ENCODE peak calls at places on chromosome 14, in nine cellular contexts. One of them, this sample, is unnamed.

GRCh38 chr14:54105898-54106297 is 149.3 kb upstream of the BMP4 start:
- DNase-seq in lower lobe of right lung: no peak
- DNase-seq in hepatocyte: peak; percentile 28
- DNase-seq in Panc1: no peak
- DNase-seq in right lobe of liver: no peak
- DNase-seq in lung: peak; percentile 36
- DNase-seq in HCT116: peak; percentile 71
- DNase-seq in tibial nerve: no peak
- DNase-seq in A549: no peak
- DNase-seq in this sample: no peak

GRCh38 chr14:78401866-78402265 is 231.7 kb downstream of the NRXN3 start:
- DNase-seq in lower lobe of right lung: no peak
- DNase-seq in hepatocyte: no peak
- DNase-seq in Panc1: no peak
- DNase-seq in right lobe of liver: no peak
- DNase-seq in lung: no peak
- DNase-seq in HCT116: no peak
- DNase-seq in tibial nerve: no peak
- DNase-seq in A549: no peak
- DNase-seq in this sample: no peak

GRCh38 chr14:58331111-58331510 is 32.8 kb downstream of the ARID4A start:
- DNase-seq in lower lobe of right lung: peak; percentile 70
- DNase-seq in hepatocyte: peak; percentile 96
- DNase-seq in Panc1: no peak
- DNase-seq in right lobe of liver: peak; percentile 79
- DNase-seq in lung: peak; percentile 91
- DNase-seq in HCT116: peak; percentile 21
- DNase-seq in tibial nerve: peak; percentile 76
- DNase-seq in A549: peak; percentile 11
- DNase-seq in this sample: peak; percentile 38

GRCh38 chr14:105474478-105475268 is at the start of gene CRIP2:
- DNase-seq in lower lobe of right lung: no peak
- DNase-seq in hepatocyte: peak; percentile 83
- DNase-seq in Panc1: no peak
- DNase-seq in right lobe of liver: no peak
- DNase-seq in lung: no peak
- DNase-seq in HCT116: no peak
- DNase-seq in tibial nerve: no peak
- DNase-seq in A549: peak; percentile 84
- DNase-seq in this sample: no peak

GRCh38 chr14:102317564-102318248 is 1.8 kb upstream of the ZNF839 start:
- DNase-seq in lower lobe of right lung: no peak
- DNase-seq in hepatocyte: peak; percentile 45
- DNase-seq in Panc1: no peak
- DNase-seq in right lobe of liver: no peak
- DNase-seq in lung: no peak
- DNase-seq in HCT116: no peak
- DNase-seq in tibial nerve: no peak
- DNase-seq in A549: no peak
- DNase-seq in this sample: no peak

GRCh38 chr14:104138098-104138890 is at the start of gene KIF26A:
- DNase-seq in lower lobe of right lung: peak; percentile 44
- DNase-seq in hepatocyte: peak; percentile 72
- DNase-seq in Panc1: no peak
- DNase-seq in right lobe of liver: peak; percentile 56
- DNase-seq in lung: no peak
- DNase-seq in HCT116: peak; percentile 51
- DNase-seq in tibial nerve: no peak
- DNase-seq in A549: peak; percentile 80
- DNase-seq in this sample: no peak

GRCh38 chr14:74255281-74255680 is 16.0 kb downstream of the VSX2 start:
- DNase-seq in lower lobe of right lung: no peak
- DNase-seq in hepatocyte: no peak
- DNase-seq in Panc1: no peak
- DNase-seq in right lobe of liver: no peak
- DNase-seq in lung: no peak
- DNase-seq in HCT116: no peak
- DNase-seq in tibial nerve: no peak
- DNase-seq in A549: no peak
- DNase-seq in this sample: no peak

GRCh38 chr14:38502241-38502640 is 246.3 kb upstream of the CLEC14A start:
- DNase-seq in lower lobe of right lung: no peak
- DNase-seq in hepatocyte: no peak
- DNase-seq in Panc1: no peak
- DNase-seq in right lobe of liver: no peak
- DNase-seq in lung: no peak
- DNase-seq in HCT116: no peak
- DNase-seq in tibial nerve: no peak
- DNase-seq in A549: no peak
- DNase-seq in this sample: no peak

GRCh38 chr14:28297559-28297958 is 469.0 kb upstream of the FOXG1 start:
- DNase-seq in lower lobe of right lung: no peak
- DNase-seq in hepatocyte: no peak
- DNase-seq in Panc1: no peak
- DNase-seq in right lobe of liver: no peak
- DNase-seq in lung: no peak
- DNase-seq in HCT116: no peak
- DNase-seq in tibial nerve: no peak
- DNase-seq in A549: no peak
- DNase-seq in this sample: no peak

GRCh38 chr14:64198021-64198420 is 96.2 kb downstream of the ESR2 start:
- DNase-seq in lower lobe of right lung: no peak
- DNase-seq in hepatocyte: no peak
- DNase-seq in Panc1: no peak
- DNase-seq in right lobe of liver: no peak
- DNase-seq in lung: no peak
- DNase-seq in HCT116: no peak
- DNase-seq in tibial nerve: no peak
- DNase-seq in A549: no peak
- DNase-seq in this sample: peak; percentile 44

GRCh38 chr14:78968249-78968648 is 798.1 kb downstream of the NRXN3 start:
- DNase-seq in lower lobe of right lung: no peak
- DNase-seq in hepatocyte: no peak
- DNase-seq in Panc1: no peak
- DNase-seq in right lobe of liver: no peak
- DNase-seq in lung: no peak
- DNase-seq in HCT116: no peak
- DNase-seq in tibial nerve: no peak
- DNase-seq in A549: no peak
- DNase-seq in this sample: no peak

GRCh38 chr14:70782361-70782760 is 27.0 kb downstream of the MAP3K9 start:
- DNase-seq in lower lobe of right lung: no peak
- DNase-seq in hepatocyte: no peak
- DNase-seq in Panc1: no peak
- DNase-seq in right lobe of liver: no peak
- DNase-seq in lung: peak; percentile 36
- DNase-seq in HCT116: no peak
- DNase-seq in tibial nerve: no peak
- DNase-seq in A549: no peak
- DNase-seq in this sample: no peak

GRCh38 chr14:34711169-34711568 is 3.2 kb downstream of the CFL2 start:
- DNase-seq in lower lobe of right lung: no peak
- DNase-seq in hepatocyte: peak; percentile 25
- DNase-seq in Panc1: no peak
- DNase-seq in right lobe of liver: no peak
- DNase-seq in lung: no peak
- DNase-seq in HCT116: no peak
- DNase-seq in tibial nerve: no peak
- DNase-seq in A549: no peak
- DNase-seq in this sample: no peak

GRCh38 chr14:87066221-87066817 is 926.7 kb downstream of the GALC start:
- DNase-seq in lower lobe of right lung: no peak
- DNase-seq in hepatocyte: no peak
- DNase-seq in Panc1: no peak
- DNase-seq in right lobe of liver: no peak
- DNase-seq in lung: no peak
- DNase-seq in HCT116: no peak
- DNase-seq in tibial nerve: no peak
- DNase-seq in A549: no peak
- DNase-seq in this sample: no peak

GRCh38 chr14:100546051-100546443 is 41.2 kb downstream of the BEGAIN start:
- DNase-seq in lower lobe of right lung: peak; percentile 65
- DNase-seq in hepatocyte: no peak
- DNase-seq in Panc1: no peak
- DNase-seq in right lobe of liver: no peak
- DNase-seq in lung: no peak
- DNase-seq in HCT116: no peak
- DNase-seq in tibial nerve: no peak
- DNase-seq in A549: no peak
- DNase-seq in this sample: no peak

GRCh38 chr14:31241450-31242114 is 34.0 kb upstream of the HECTD1 start:
- DNase-seq in lower lobe of right lung: no peak
- DNase-seq in hepatocyte: no peak
- DNase-seq in Panc1: no peak
- DNase-seq in right lobe of liver: no peak
- DNase-seq in lung: no peak
- DNase-seq in HCT116: no peak
- DNase-seq in tibial nerve: no peak
- DNase-seq in A549: no peak
- DNase-seq in this sample: no peak

GRCh38 chr14:50082784-50083466 is 33.4 kb downstream of the VCPKMT start:
- DNase-seq in lower lobe of right lung: no peak
- DNase-seq in hepatocyte: no peak
- DNase-seq in Panc1: no peak
- DNase-seq in right lobe of liver: no peak
- DNase-seq in lung: no peak
- DNase-seq in HCT116: no peak
- DNase-seq in tibial nerve: no peak
- DNase-seq in A549: no peak
- DNase-seq in this sample: no peak

GRCh38 chr14:56603648-56604047 is 24.1 kb downstream of the TMEM260 start:
- DNase-seq in lower lobe of right lung: no peak
- DNase-seq in hepatocyte: no peak
- DNase-seq in Panc1: no peak
- DNase-seq in right lobe of liver: no peak
- DNase-seq in lung: no peak
- DNase-seq in HCT116: no peak
- DNase-seq in tibial nerve: no peak
- DNase-seq in A549: no peak
- DNase-seq in this sample: no peak

GRCh38 chr14:58104808-58105207 is 47.2 kb downstream of the ARMH4 start:
- DNase-seq in lower lobe of right lung: no peak
- DNase-seq in hepatocyte: no peak
- DNase-seq in Panc1: no peak
- DNase-seq in right lobe of liver: no peak
- DNase-seq in lung: no peak
- DNase-seq in HCT116: no peak
- DNase-seq in tibial nerve: no peak
- DNase-seq in A549: no peak
- DNase-seq in this sample: no peak

DNA sequence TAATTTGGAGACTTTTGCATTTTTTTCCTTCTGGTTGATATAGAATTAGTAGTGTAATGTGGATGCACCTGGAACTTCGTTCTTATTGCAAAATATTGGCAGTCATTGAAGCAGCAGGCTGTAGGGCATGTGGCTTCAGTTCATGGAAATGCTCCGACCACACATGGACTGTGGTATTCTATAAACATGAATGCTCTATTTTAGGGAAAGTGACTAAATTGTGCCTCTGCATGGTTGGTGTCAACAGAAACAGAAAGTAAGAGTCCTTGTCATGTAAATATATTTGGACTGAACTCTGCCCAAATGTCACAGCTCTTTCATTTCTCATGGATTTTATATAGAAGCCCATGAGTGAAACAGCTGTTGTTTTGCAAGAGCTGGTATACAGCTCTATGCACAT is 917.0 kb downstream of the LRFN5 start:
- DNase-seq in lower lobe of right lung: no peak
- DNase-seq in hepatocyte: no peak
- DNase-seq in Panc1: no peak
- DNase-seq in right lobe of liver: no peak
- DNase-seq in lung: no peak
- DNase-seq in HCT116: no peak
- DNase-seq in tibial nerve: no peak
- DNase-seq in A549: no peak
- DNase-seq in this sample: no peak
- H3K27ac ChIP-seq in lower lobe of right lung: no peak overlapping the region
- H3K27ac ChIP-seq in hepatocyte: no peak overlapping the region
- H3K27ac ChIP-seq in Panc1: no peak overlapping the region
- H3K27ac ChIP-seq in right lobe of liver: no peak overlapping the region
- H3K27ac ChIP-seq in lung: no peak overlapping the region
- H3K27ac ChIP-seq in HCT116: no peak overlapping the region
- H3K27ac ChIP-seq in tibial nerve: no peak overlapping the region
- H3K27ac ChIP-seq in A549: no peak overlapping the region
- H3K27ac ChIP-seq in this sample: no peak overlapping the region

DNA sequence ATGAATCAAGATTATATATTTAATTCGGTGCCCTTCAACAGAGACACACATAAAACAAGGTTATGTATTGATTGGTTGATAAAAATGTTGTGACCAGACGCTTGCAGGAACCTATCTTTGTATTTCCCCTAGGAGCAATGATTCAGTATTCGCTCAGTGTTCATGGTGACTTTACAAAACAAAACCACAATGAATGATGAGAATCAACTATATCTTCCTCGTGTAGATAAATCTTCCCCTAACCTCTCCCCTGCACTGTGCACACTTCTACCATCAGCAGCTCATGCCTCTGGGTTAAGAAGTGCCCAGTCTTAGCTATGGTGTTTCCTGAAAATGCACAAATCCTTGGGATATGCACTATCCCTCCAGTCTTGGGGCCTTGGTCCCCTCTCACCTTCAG is 16.3 kb downstream of the RIN3 start:
- DNase-seq in lower lobe of right lung: no peak
- DNase-seq in hepatocyte: no peak
- DNase-seq in Panc1: no peak
- DNase-seq in right lobe of liver: no peak
- DNase-seq in lung: no peak
- DNase-seq in HCT116: no peak
- DNase-seq in tibial nerve: no peak
- DNase-seq in A549: no peak
- DNase-seq in this sample: no peak
- H3K4me1 ChIP-seq in lower lobe of right lung: peaks cover 34% of the 10 kb centered on the region
- H3K4me1 ChIP-seq in hepatocyte: no peaks in the 10 kb centered on the region
- H3K4me1 ChIP-seq in Panc1: no peaks in the 10 kb centered on the region
- H3K4me1 ChIP-seq in right lobe of liver: peaks cover 26% of the 10 kb centered on the region
- H3K4me1 ChIP-seq in lung: peaks cover 28% of the 10 kb centered on the region
- H3K4me1 ChIP-seq in HCT116: no peaks in the 10 kb centered on the region
- H3K4me1 ChIP-seq in tibial nerve: no peaks in the 10 kb centered on the region
- H3K4me1 ChIP-seq in A549: peaks cover 18% of the 10 kb centered on the region
- H3K4me1 ChIP-seq in this sample: peaks cover 8% of the 10 kb centered on the region

GRCh38 chr14:23862513-23862912 is 91.1 kb upstream of the DHRS4 start:
- DNase-seq in lower lobe of right lung: no peak
- DNase-seq in hepatocyte: no peak
- DNase-seq in Panc1: no peak
- DNase-seq in right lobe of liver: no peak
- DNase-seq in lung: no peak
- DNase-seq in HCT116: no peak
- DNase-seq in tibial nerve: no peak
- DNase-seq in A549: no peak
- DNase-seq in this sample: no peak
- H3K27ac ChIP-seq in lower lobe of right lung: no peak overlapping the region
- H3K27ac ChIP-seq in hepatocyte: no peak overlapping the region
- H3K27ac ChIP-seq in Panc1: no peak overlapping the region
- H3K27ac ChIP-seq in right lobe of liver: no peak overlapping the region
- H3K27ac ChIP-seq in lung: no peak overlapping the region
- H3K27ac ChIP-seq in HCT116: no peak overlapping the region
- H3K27ac ChIP-seq in tibial nerve: no peak overlapping the region
- H3K27ac ChIP-seq in A549: no peak overlapping the region
- H3K27ac ChIP-seq in this sample: no peak overlapping the region

DNA sequence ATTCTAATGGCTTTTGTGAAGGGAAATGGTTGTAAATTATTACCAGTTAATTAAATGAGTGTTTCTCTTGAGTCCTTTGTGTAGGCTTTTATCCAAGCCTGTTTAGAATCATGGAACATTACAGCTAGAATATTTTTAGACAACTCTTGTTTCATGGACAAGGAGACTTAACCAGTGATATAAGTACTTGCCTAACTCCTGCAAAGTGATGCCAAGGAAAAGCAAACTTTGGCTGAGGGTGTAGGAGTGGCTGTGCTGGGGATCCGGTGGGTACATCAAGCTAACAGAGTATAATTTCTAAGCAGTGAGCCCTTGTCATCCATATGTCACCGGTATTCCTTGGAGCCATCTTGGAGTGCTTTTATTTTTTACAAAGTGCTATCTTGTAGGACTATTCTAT is 61.5 kb downstream of the PRKCH start:
- DNase-seq in lower lobe of right lung: no peak
- DNase-seq in hepatocyte: no peak
- DNase-seq in Panc1: no peak
- DNase-seq in right lobe of liver: no peak
- DNase-seq in lung: no peak
- DNase-seq in HCT116: no peak
- DNase-seq in tibial nerve: no peak
- DNase-seq in A549: no peak
- DNase-seq in this sample: no peak
- H3K4me1 ChIP-seq in lower lobe of right lung: peaks cover 51% of the 10 kb centered on the region
- H3K4me1 ChIP-seq in hepatocyte: peaks cover 3% of the 10 kb centered on the region
- H3K4me1 ChIP-seq in Panc1: no peaks in the 10 kb centered on the region
- H3K4me1 ChIP-seq in right lobe of liver: no peaks in the 10 kb centered on the region
- H3K4me1 ChIP-seq in lung: peaks cover 21% of the 10 kb centered on the region
- H3K4me1 ChIP-seq in HCT116: peaks cover 4% of the 10 kb centered on the region
- H3K4me1 ChIP-seq in tibial nerve: no peaks in the 10 kb centered on the region
- H3K4me1 ChIP-seq in A549: no peaks in the 10 kb centered on the region
- H3K4me1 ChIP-seq in this sample: no peaks in the 10 kb centered on the region

This sample was measured in ascending aorta.